ENCODE peak calls at places on chromosomes 12 and 14, in ten cellular contexts. U, G, A, I, O, B, V, C, X and P are unnamed samples.

GRCh38 chr12:24839268-24839791 is 109.6 kb downstream of the BCAT1 start:
- DNase-seq in U (peak), G (no peak), A (peak), I (no peak), O (peak), B (peak), V (no peak), C (no peak), X (no peak), P (peak)

GRCh38 chr12:4997939-4998338 is 45.7 kb upstream of the KCNA5 start:
- DNase-seq in U (peak), G (no peak), A (peak), I (no peak), O (peak), B (peak), V (peak), C (no peak), X (peak), P (peak)

GRCh38 chr12:47990351-47991105 is 13.7 kb downstream of the COL2A1 start:
- DNase-seq in U (peak), G (peak), A (no peak), I (no peak), O (no peak), B (peak), V (peak), C (peak), X (no peak), P (peak)

GRCh38 chr14:105879867-105880561 is 353.6 kb downstream of the TMEM121 start:
- DNase-seq in U (no peak), G (peak), A (no peak), I (no peak), O (no peak), B (no peak), V (peak), C (no peak), X (no peak), P (no peak)

GRCh38 chr12:3559601-3560294 is 68.7 kb downstream of the PRMT8 start:
- DNase-seq in U (no peak), G (no peak), A (no peak), I (no peak), O (no peak), B (no peak), V (no peak), C (no peak), X (no peak), P (no peak)

GRCh38 chr12:9760699-9761406 is at the start of gene CD69:
- DNase-seq in U (no peak), G (no peak), A (no peak), I (no peak), O (no peak), B (peak), V (no peak), C (peak), X (no peak), P (no peak)

GRCh38 chr14:103496776-103497175 is 25.9 kb downstream of the CKB start:
- DNase-seq in U (peak), G (no peak), A (no peak), I (no peak), O (no peak), B (peak), V (no peak), C (no peak), X (no peak), P (peak)

GRCh38 chr12:50024804-50025186 is 499 bp downstream of the RACGAP1 start:
- DNase-seq in U (no peak), G (no peak), A (no peak), I (no peak), O (no peak), B (no peak), V (no peak), C (peak), X (no peak), P (no peak)

GRCh38 chr14:52000019-52000582 is 10.8 kb downstream of the RTRAF start:
- DNase-seq in U (no peak), G (no peak), A (no peak), I (no peak), O (no peak), B (no peak), V (no peak), C (no peak), X (no peak), P (peak)

GRCh38 chr12:94071258-94071657 is 77.1 kb upstream of the PLXNC1 start:
- DNase-seq in U (no peak), G (no peak), A (no peak), I (no peak), O (no peak), B (no peak), V (no peak), C (no peak), X (peak), P (no peak)

GRCh38 chr12:26271889-26272492 is 76.6 kb downstream of the SSPN start:
- DNase-seq in U (peak), G (peak), A (peak), I (peak), O (peak), B (peak), V (peak), C (no peak), X (peak), P (peak)

GRCh38 chr14:58398495-58398894 is 2.8 kb downstream of the TOMM20L start:
- DNase-seq in U (no peak), G (no peak), A (no peak), I (no peak), O (no peak), B (no peak), V (no peak), C (no peak), X (no peak), P (no peak)

GRCh38 chr14:58398895-58399294 is 3.2 kb downstream of the TOMM20L start:
- DNase-seq in U (no peak), G (no peak), A (no peak), I (no peak), O (no peak), B (no peak), V (no peak), C (no peak), X (no peak), P (no peak)

GRCh38 chr14:58390830-58391229 is 4.9 kb upstream of the TOMM20L start:
- DNase-seq in U (no peak), G (no peak), A (no peak), I (no peak), O (no peak), B (no peak), V (no peak), C (no peak), X (no peak), P (no peak)

GRCh38 chr14:58395565-58395814 is 240 bp upstream of the TOMM20L start:
- DNase-seq in U (no peak), G (no peak), A (no peak), I (no peak), O (no peak), B (no peak), V (no peak), C (no peak), X (no peak), P (no peak)

GRCh38 chr14:58395815-58396626 is at the start of gene TOMM20L:
- DNase-seq in U (peak), G (peak), A (peak), I (peak), O (peak), B (peak), V (peak), C (peak), X (peak), P (peak)
- TF ChIP-seq CTCF in U (peak), G (peak), A (peak), I (peak), O (peak), B (no peak), V (peak), C (peak), X (peak), P (peak)

GRCh38 chr12:102824218-102824835 is 92.7 kb downstream of the PAH start:
- DNase-seq in U (peak), G (peak), A (peak), I (no peak), O (peak), B (peak), V (no peak), C (no peak), X (peak), P (peak)
- H3K4me3 ChIP-seq in U (no peak), G (no peak), A (no peak), I (no peak), O (no peak), B (no peak), V (no peak), C (no peak), X (no peak), P (no peak)

DNA sequence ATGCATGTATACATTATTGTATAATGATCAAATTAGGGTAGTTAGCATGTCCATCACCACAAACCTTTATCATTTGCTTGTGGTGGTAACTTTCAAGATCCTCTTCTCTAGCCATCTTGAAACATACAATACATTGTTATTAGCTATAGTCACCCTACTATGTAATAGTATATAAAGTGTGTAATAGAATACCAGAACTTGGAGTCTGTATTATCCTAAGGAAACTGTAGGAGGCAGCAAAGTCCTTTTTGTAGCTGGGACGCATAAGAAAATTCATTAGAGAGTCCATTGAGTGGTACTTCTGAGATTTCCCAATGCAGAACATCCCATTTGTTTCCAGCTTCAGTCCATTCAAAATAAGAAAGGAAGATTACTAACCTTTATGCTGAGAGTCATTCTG is 325.9 kb upstream of the LRFN5 start:
- DNase-seq in U (peak), G (no peak), A (peak), I (no peak), O (no peak), B (peak), V (no peak), C (no peak), X (peak), P (peak)
- TF ChIP-seq CTCF in U (peak), G (no peak), A (peak), I (no peak), O (no peak), B (no peak), V (no peak), C (peak), X (peak), P (peak)

DNA sequence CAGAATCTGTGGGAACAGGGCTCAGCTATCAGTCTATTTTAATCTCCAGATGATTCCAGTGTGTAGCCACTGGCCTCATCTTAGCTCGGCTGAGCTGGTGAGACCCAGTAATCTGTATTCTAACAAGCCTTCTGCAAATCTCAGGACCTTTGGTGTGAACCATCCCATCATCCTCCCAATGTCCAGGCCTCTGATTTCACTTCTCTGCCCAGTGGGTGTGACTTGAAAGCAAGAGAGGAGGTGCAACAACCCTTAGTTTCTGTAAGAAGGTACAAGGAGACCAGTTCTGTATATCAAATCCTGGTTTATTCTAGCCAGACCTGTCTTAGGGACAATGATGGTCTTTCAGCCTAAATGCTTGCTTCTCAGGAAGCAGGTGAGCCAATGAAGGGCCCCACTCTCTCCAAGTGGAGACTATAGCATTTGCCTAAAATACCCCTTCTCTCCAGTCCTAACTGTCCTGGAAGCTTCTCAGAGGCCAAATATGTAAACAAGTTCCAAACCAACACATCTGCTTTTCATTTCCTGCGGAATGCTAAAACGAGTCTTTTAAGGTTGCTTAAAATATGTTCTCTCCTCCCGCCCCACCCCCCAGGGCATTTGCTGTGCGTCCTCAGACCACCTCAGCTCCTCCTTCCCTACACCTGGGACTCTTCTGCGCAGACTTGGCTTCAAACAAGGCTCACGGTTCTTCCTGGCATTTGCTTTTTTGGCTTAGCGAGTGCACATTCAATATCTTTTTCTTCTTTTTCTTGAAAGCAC is 78.4 kb upstream of the FUT8 start:
- DNase-seq in U (peak), G (no peak), A (peak), I (no peak), O (peak), B (peak), V (peak), C (peak), X (no peak), P (peak)
- H3K4me3 ChIP-seq in U (no peak), G (no peak), A (no peak), I (no peak), O (no peak), B (no peak), V (no peak), C (peak), X (no peak), P (no peak)

DNA sequence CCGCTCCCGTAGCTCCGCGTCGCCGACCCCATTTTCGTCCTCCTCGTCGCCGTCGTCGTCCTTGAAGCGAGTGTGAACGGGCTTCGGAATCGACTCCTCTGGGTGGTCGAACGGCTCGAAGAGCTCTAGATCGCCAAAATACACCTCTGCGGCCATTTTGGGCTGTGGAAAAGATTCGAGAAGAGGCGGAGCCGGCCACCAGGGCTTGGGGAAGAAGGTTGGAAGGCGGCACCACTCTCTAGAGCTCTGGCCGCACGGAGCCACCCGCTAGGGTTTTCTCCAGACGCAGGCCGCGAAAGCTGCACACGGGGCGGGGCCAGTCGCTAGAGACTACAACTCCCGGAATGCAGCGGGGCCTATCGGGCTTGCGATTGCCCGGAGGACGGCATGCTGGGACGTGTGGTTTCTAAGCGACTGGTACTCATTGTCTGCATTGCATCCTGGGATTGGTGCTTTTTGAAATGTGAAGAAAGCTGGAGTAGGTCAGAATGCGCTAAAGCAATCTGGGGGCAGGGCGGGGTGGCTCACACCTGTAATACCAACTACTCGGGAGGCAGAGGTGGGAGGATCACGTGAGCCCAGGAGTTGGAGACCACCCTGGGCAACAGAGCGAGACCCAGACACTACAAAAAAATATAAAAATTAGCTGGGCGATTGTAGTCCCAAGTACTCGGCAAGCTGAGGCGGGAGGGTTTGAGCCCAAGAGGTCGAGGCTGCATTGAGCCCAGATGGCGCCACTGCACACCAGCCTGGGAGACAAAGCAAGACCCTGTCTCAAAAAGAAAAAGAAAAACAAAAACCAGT is at the start of gene ZCCHC8:
- DNase-seq in U (peak), G (peak), A (peak), I (peak), O (peak), B (peak), V (peak), C (peak), X (peak), P (peak)
- TF ChIP-seq CTCF in U (no peak), G (peak), A (no peak), I (peak), O (peak), B (peak), V (no peak), C (peak), X (peak), P (peak)